ENCODE peak calls at places on chromosomes 7 and 10, in eight cellular contexts. One of them, this sample, is unnamed.

GRCh38 chr7:157738064-157738460 is 401.3 kb downstream of the DNAJB6 start:
- DNase-seq in kidney epithelial cell: no peak
- DNase-seq in AG04450: no peak
- DNase-seq in ascending aorta: no peak
- DNase-seq in progenitor cell of endocrine pancreas: peak; percentile 37
- DNase-seq in spleen: no peak
- DNase-seq in A549: no peak
- DNase-seq in astrocyte of the spinal cord: no peak
- DNase-seq in this sample: no peak

GRCh38 chr7:76076995-76077394 is 29.1 kb downstream of the MDH2 start:
- DNase-seq in kidney epithelial cell: no peak
- DNase-seq in AG04450: no peak
- DNase-seq in ascending aorta: no peak
- DNase-seq in progenitor cell of endocrine pancreas: no peak
- DNase-seq in spleen: no peak
- DNase-seq in A549: no peak
- DNase-seq in astrocyte of the spinal cord: no peak
- DNase-seq in this sample: no peak

GRCh38 chr7:98330926-98331529 is 49.5 kb downstream of the BRI3 start:
- DNase-seq in kidney epithelial cell: no peak
- DNase-seq in AG04450: no peak
- DNase-seq in ascending aorta: no peak
- DNase-seq in progenitor cell of endocrine pancreas: no peak
- DNase-seq in spleen: no peak
- DNase-seq in A549: no peak
- DNase-seq in astrocyte of the spinal cord: no peak
- DNase-seq in this sample: no peak

GRCh38 chr10:108410231-108410630 is 1245.7 kb upstream of the SORCS1 start:
- DNase-seq in kidney epithelial cell: no peak
- DNase-seq in AG04450: no peak
- DNase-seq in ascending aorta: no peak
- DNase-seq in progenitor cell of endocrine pancreas: no peak
- DNase-seq in spleen: no peak
- DNase-seq in A549: no peak
- DNase-seq in astrocyte of the spinal cord: no peak
- DNase-seq in this sample: no peak

GRCh38 chr7:98509836-98510235 is 107.2 kb upstream of the NPTX2 start:
- DNase-seq in kidney epithelial cell: no peak
- DNase-seq in AG04450: no peak
- DNase-seq in ascending aorta: no peak
- DNase-seq in progenitor cell of endocrine pancreas: no peak
- DNase-seq in spleen: no peak
- DNase-seq in A549: no peak
- DNase-seq in astrocyte of the spinal cord: no peak
- DNase-seq in this sample: no peak

GRCh38 chr7:102306916-102307677 is 20.4 kb downstream of the SH2B2 start:
- DNase-seq in kidney epithelial cell: peak; percentile 69
- DNase-seq in AG04450: peak; percentile 21
- DNase-seq in ascending aorta: no peak
- DNase-seq in progenitor cell of endocrine pancreas: no peak
- DNase-seq in spleen: peak; percentile 95
- DNase-seq in A549: peak; percentile 59
- DNase-seq in astrocyte of the spinal cord: peak; percentile 50
- DNase-seq in this sample: peak; percentile 53

GRCh38 chr10:59006511-59007306 is 169.7 kb upstream of the PHYHIPL start:
- DNase-seq in kidney epithelial cell: peak; percentile 75
- DNase-seq in AG04450: no peak
- DNase-seq in ascending aorta: no peak
- DNase-seq in progenitor cell of endocrine pancreas: no peak
- DNase-seq in spleen: no peak
- DNase-seq in A549: peak; percentile 64
- DNase-seq in astrocyte of the spinal cord: peak; percentile 51
- DNase-seq in this sample: no peak

GRCh38 chr10:33412261-33413092 is 78.0 kb upstream of the NRP1 start:
- DNase-seq in kidney epithelial cell: peak; percentile 69
- DNase-seq in AG04450: peak; percentile 58
- DNase-seq in ascending aorta: no peak
- DNase-seq in progenitor cell of endocrine pancreas: no peak
- DNase-seq in spleen: no peak
- DNase-seq in A549: no peak
- DNase-seq in astrocyte of the spinal cord: peak; percentile 84
- DNase-seq in this sample: no peak

GRCh38 chr10:60031664-60032063 is 125.3 kb upstream of the CCDC6 start:
- DNase-seq in kidney epithelial cell: no peak
- DNase-seq in AG04450: no peak
- DNase-seq in ascending aorta: no peak
- DNase-seq in progenitor cell of endocrine pancreas: no peak
- DNase-seq in spleen: no peak
- DNase-seq in A549: no peak
- DNase-seq in astrocyte of the spinal cord: no peak
- DNase-seq in this sample: no peak

GRCh38 chr10:89454561-89455347 is 40.4 kb downstream of the IFIT5 start:
- DNase-seq in kidney epithelial cell: no peak
- DNase-seq in AG04450: no peak
- DNase-seq in ascending aorta: no peak
- DNase-seq in progenitor cell of endocrine pancreas: no peak
- DNase-seq in spleen: no peak
- DNase-seq in A549: no peak
- DNase-seq in astrocyte of the spinal cord: no peak
- DNase-seq in this sample: no peak

GRCh38 chr10:34999532-34999931 is 90.6 kb downstream of the CUL2 start:
- DNase-seq in kidney epithelial cell: no peak
- DNase-seq in AG04450: no peak
- DNase-seq in ascending aorta: no peak
- DNase-seq in progenitor cell of endocrine pancreas: no peak
- DNase-seq in spleen: no peak
- DNase-seq in A549: no peak
- DNase-seq in astrocyte of the spinal cord: no peak
- DNase-seq in this sample: no peak

GRCh38 chr10:61592581-61592980 is 70.1 kb upstream of the CABCOCO1 start:
- DNase-seq in kidney epithelial cell: no peak
- DNase-seq in AG04450: no peak
- DNase-seq in ascending aorta: no peak
- DNase-seq in progenitor cell of endocrine pancreas: no peak
- DNase-seq in spleen: no peak
- DNase-seq in A549: peak; percentile 36
- DNase-seq in astrocyte of the spinal cord: no peak
- DNase-seq in this sample: peak; percentile 18

GRCh38 chr7:140196361-140197217 is 19.8 kb upstream of the KDM7A start:
- DNase-seq in kidney epithelial cell: no peak
- DNase-seq in AG04450: no peak
- DNase-seq in ascending aorta: peak; percentile 14
- DNase-seq in progenitor cell of endocrine pancreas: no peak
- DNase-seq in spleen: no peak
- DNase-seq in A549: no peak
- DNase-seq in astrocyte of the spinal cord: peak; percentile 29
- DNase-seq in this sample: no peak

GRCh38 chr10:91603173-91603572 is 29.7 kb downstream of the PPP1R3C start:
- DNase-seq in kidney epithelial cell: no peak
- DNase-seq in AG04450: no peak
- DNase-seq in ascending aorta: no peak
- DNase-seq in progenitor cell of endocrine pancreas: no peak
- DNase-seq in spleen: no peak
- DNase-seq in A549: no peak
- DNase-seq in astrocyte of the spinal cord: no peak
- DNase-seq in this sample: no peak

GRCh38 chr10:667096-667495 is 22.4 kb downstream of the DIP2C start:
- DNase-seq in kidney epithelial cell: no peak
- DNase-seq in AG04450: no peak
- DNase-seq in ascending aorta: no peak
- DNase-seq in progenitor cell of endocrine pancreas: peak; percentile 8
- DNase-seq in spleen: no peak
- DNase-seq in A549: no peak
- DNase-seq in astrocyte of the spinal cord: no peak
- DNase-seq in this sample: peak; percentile 80

GRCh38 chr7:147013820-147014219 is 897.2 kb downstream of the CNTNAP2 start:
- DNase-seq in kidney epithelial cell: no peak
- DNase-seq in AG04450: no peak
- DNase-seq in ascending aorta: no peak
- DNase-seq in progenitor cell of endocrine pancreas: no peak
- DNase-seq in spleen: no peak
- DNase-seq in A549: no peak
- DNase-seq in astrocyte of the spinal cord: peak; percentile 3
- DNase-seq in this sample: no peak

GRCh38 chr10:89668391-89669180 is 23.5 kb upstream of the PANK1 start:
- DNase-seq in kidney epithelial cell: no peak
- DNase-seq in AG04450: no peak
- DNase-seq in ascending aorta: no peak
- DNase-seq in progenitor cell of endocrine pancreas: no peak
- DNase-seq in spleen: no peak
- DNase-seq in A549: no peak
- DNase-seq in astrocyte of the spinal cord: no peak
- DNase-seq in this sample: no peak

GRCh38 chr7:75599244-75599771 is 107.2 kb downstream of the SPDYE5 start:
- DNase-seq in kidney epithelial cell: no peak
- DNase-seq in AG04450: no peak
- DNase-seq in ascending aorta: no peak
- DNase-seq in progenitor cell of endocrine pancreas: no peak
- DNase-seq in spleen: no peak
- DNase-seq in A549: no peak
- DNase-seq in astrocyte of the spinal cord: peak; percentile 33
- DNase-seq in this sample: peak; percentile 55

GRCh38 chr10:22816298-22816653 is 101.9 kb upstream of the PIP4K2A start:
- DNase-seq in kidney epithelial cell: peak; percentile 83
- DNase-seq in AG04450: peak; percentile 73
- DNase-seq in ascending aorta: peak; percentile 31
- DNase-seq in progenitor cell of endocrine pancreas: no peak
- DNase-seq in spleen: no peak
- DNase-seq in A549: peak; percentile 70
- DNase-seq in astrocyte of the spinal cord: peak; percentile 93
- DNase-seq in this sample: no peak

GRCh38 chr10:88525371-88526079 is 57.6 kb downstream of the RNLS start:
- DNase-seq in kidney epithelial cell: peak; percentile 60
- DNase-seq in AG04450: no peak
- DNase-seq in ascending aorta: no peak
- DNase-seq in progenitor cell of endocrine pancreas: no peak
- DNase-seq in spleen: no peak
- DNase-seq in A549: peak; percentile 50
- DNase-seq in astrocyte of the spinal cord: peak; percentile 73
- DNase-seq in this sample: no peak

GRCh38 chr10:127928021-127928806 is 21.3 kb downstream of the PTPRE start:
- DNase-seq in kidney epithelial cell: no peak
- DNase-seq in AG04450: no peak
- DNase-seq in ascending aorta: no peak
- DNase-seq in progenitor cell of endocrine pancreas: no peak
- DNase-seq in spleen: no peak
- DNase-seq in A549: no peak
- DNase-seq in astrocyte of the spinal cord: peak; percentile 65
- DNase-seq in this sample: no peak

GRCh38 chr10:100516847-100517246 is 2.8 kb downstream of the SEC31B start:
- DNase-seq in kidney epithelial cell: no peak
- DNase-seq in AG04450: no peak
- DNase-seq in ascending aorta: no peak
- DNase-seq in progenitor cell of endocrine pancreas: no peak
- DNase-seq in spleen: no peak
- DNase-seq in A549: peak; percentile 24
- DNase-seq in astrocyte of the spinal cord: no peak
- DNase-seq in this sample: no peak

GRCh38 chr10:101380353-101381017 is 26.5 kb downstream of the BTRC start:
- DNase-seq in kidney epithelial cell: no peak
- DNase-seq in AG04450: no peak
- DNase-seq in ascending aorta: no peak
- DNase-seq in progenitor cell of endocrine pancreas: no peak
- DNase-seq in spleen: no peak
- DNase-seq in A549: no peak
- DNase-seq in astrocyte of the spinal cord: no peak
- DNase-seq in this sample: no peak

GRCh38 chr10:110209399-110209925 is 2.1 kb downstream of the MXI1 start:
- DNase-seq in kidney epithelial cell: no peak
- DNase-seq in AG04450: peak; percentile 24
- DNase-seq in ascending aorta: no peak
- DNase-seq in progenitor cell of endocrine pancreas: peak; percentile 52
- DNase-seq in spleen: peak; percentile 86
- DNase-seq in A549: peak; percentile 68
- DNase-seq in astrocyte of the spinal cord: peak; percentile 64
- DNase-seq in this sample: peak; percentile 70

GRCh38 chr10:110211455-110211843 is 4.0 kb downstream of the MXI1 start:
- DNase-seq in kidney epithelial cell: no peak
- DNase-seq in AG04450: no peak
- DNase-seq in ascending aorta: no peak
- DNase-seq in progenitor cell of endocrine pancreas: no peak
- DNase-seq in spleen: no peak
- DNase-seq in A549: no peak
- DNase-seq in astrocyte of the spinal cord: no peak
- DNase-seq in this sample: no peak

GRCh38 chr10:110209926-110210662 is 2.7 kb downstream of the MXI1 start:
- DNase-seq in kidney epithelial cell: no peak
- DNase-seq in AG04450: no peak
- DNase-seq in ascending aorta: no peak
- DNase-seq in progenitor cell of endocrine pancreas: peak; percentile 33
- DNase-seq in spleen: peak; percentile 91
- DNase-seq in A549: peak; percentile 26
- DNase-seq in astrocyte of the spinal cord: peak; percentile 45
- DNase-seq in this sample: peak; percentile 64

GRCh38 chr10:110212119-110213006 is 5.0 kb downstream of the MXI1 start:
- DNase-seq in kidney epithelial cell: no peak
- DNase-seq in AG04450: no peak
- DNase-seq in ascending aorta: no peak
- DNase-seq in progenitor cell of endocrine pancreas: no peak
- DNase-seq in spleen: peak; percentile 87
- DNase-seq in A549: no peak
- DNase-seq in astrocyte of the spinal cord: no peak
- DNase-seq in this sample: no peak

GRCh38 chr10:110210663-110211454 is 3.5 kb downstream of the MXI1 start:
- DNase-seq in kidney epithelial cell: peak; percentile 92
- DNase-seq in AG04450: peak; percentile 94
- DNase-seq in ascending aorta: peak; percentile 89
- DNase-seq in progenitor cell of endocrine pancreas: peak; percentile 92
- DNase-seq in spleen: peak; percentile 98
- DNase-seq in A549: peak; percentile 98
- DNase-seq in astrocyte of the spinal cord: peak; percentile 98
- DNase-seq in this sample: peak; percentile 96
- TF ChIP-seq CTCF in kidney epithelial cell: no peak
- TF ChIP-seq CTCF in AG04450: no peak
- TF ChIP-seq CTCF in ascending aorta: no peak
- TF ChIP-seq CTCF in progenitor cell of endocrine pancreas: no peak
- TF ChIP-seq CTCF in spleen: no peak
- TF ChIP-seq CTCF in A549: no peak
- TF ChIP-seq CTCF in astrocyte of the spinal cord: no peak
- TF ChIP-seq CTCF in this sample: no peak

GRCh38 chr10:118483496-118483895 is 112.0 kb downstream of the PRLHR start:
- DNase-seq in kidney epithelial cell: no peak
- DNase-seq in AG04450: no peak
- DNase-seq in ascending aorta: no peak
- DNase-seq in progenitor cell of endocrine pancreas: no peak
- DNase-seq in spleen: no peak
- DNase-seq in A549: peak; percentile 10
- DNase-seq in astrocyte of the spinal cord: no peak
- DNase-seq in this sample: no peak
- TF ChIP-seq CTCF in kidney epithelial cell: no peak
- TF ChIP-seq CTCF in AG04450: no peak
- TF ChIP-seq CTCF in ascending aorta: no peak
- TF ChIP-seq CTCF in progenitor cell of endocrine pancreas: no peak
- TF ChIP-seq CTCF in spleen: no peak
- TF ChIP-seq CTCF in A549: no peak
- TF ChIP-seq CTCF in astrocyte of the spinal cord: no peak
- TF ChIP-seq CTCF in this sample: no peak

GRCh38 chr10:85362401-85362800 is 1004.2 kb downstream of the GRID1 start:
- DNase-seq in kidney epithelial cell: no peak
- DNase-seq in AG04450: no peak
- DNase-seq in ascending aorta: no peak
- DNase-seq in progenitor cell of endocrine pancreas: no peak
- DNase-seq in spleen: no peak
- DNase-seq in A549: no peak
- DNase-seq in astrocyte of the spinal cord: no peak
- DNase-seq in this sample: no peak
- TF ChIP-seq CTCF in kidney epithelial cell: no peak
- TF ChIP-seq CTCF in AG04450: no peak
- TF ChIP-seq CTCF in ascending aorta: no peak
- TF ChIP-seq CTCF in progenitor cell of endocrine pancreas: no peak
- TF ChIP-seq CTCF in spleen: no peak
- TF ChIP-seq CTCF in A549: no peak
- TF ChIP-seq CTCF in astrocyte of the spinal cord: no peak
- TF ChIP-seq CTCF in this sample: no peak

GRCh38 chr7:3095046-3095445 is 51.4 kb upstream of the CARD11 start:
- DNase-seq in kidney epithelial cell: no peak
- DNase-seq in AG04450: no peak
- DNase-seq in ascending aorta: no peak
- DNase-seq in progenitor cell of endocrine pancreas: no peak
- DNase-seq in spleen: peak; percentile 79
- DNase-seq in A549: no peak
- DNase-seq in astrocyte of the spinal cord: no peak
- DNase-seq in this sample: no peak
- TF ChIP-seq CTCF in kidney epithelial cell: no peak
- TF ChIP-seq CTCF in AG04450: no peak
- TF ChIP-seq CTCF in ascending aorta: no peak
- TF ChIP-seq CTCF in progenitor cell of endocrine pancreas: no peak
- TF ChIP-seq CTCF in spleen: no peak
- TF ChIP-seq CTCF in A549: no peak
- TF ChIP-seq CTCF in astrocyte of the spinal cord: no peak
- TF ChIP-seq CTCF in this sample: no peak

This sample was measured in glutamatergic neuron.